ENCODE peak calls at places on chromosome 1, in six cellular contexts. G is mesenchymal stem cell, P is uterus, H is cardiac muscle cell, U is ascending aorta, D is NT2/D1. C is an unnamed sample. For H3K9me3 and H3K27me3, the result is how much of the 10 kb centered on the place peaks cover.

GRCh38 chr1:17925838-17926237 is 170.7 kb downstream of the ACTL8 start:
- DNase-seq in U (no peak), G (no peak), P (no peak), H (no peak), D (no peak), C (no peak)

GRCh38 chr1:105137543-105138444 is 1388.1 kb downstream of the AMY1C start:
- DNase-seq in P (no peak), H (no peak), U (no peak), G (peak), D (peak), C (peak)

GRCh38 chr1:23696335-23696989 is 4.9 kb downstream of the RPL11 start:
- DNase-seq in D (no peak), P (no peak), H (peak), G (no peak), U (no peak), C (no peak)

GRCh38 chr1:240258910-240259309 is 167.2 kb downstream of the FMN2 start:
- DNase-seq in H (no peak), P (no peak), D (no peak), G (no peak), U (no peak), C (peak)

GRCh38 chr1:156752843-156753486 is 1.5 kb upstream of the HDGF start:
- DNase-seq in G (peak), P (no peak), D (no peak), U (no peak), H (no peak), C (no peak)

GRCh38 chr1:20401405-20402010 is 84.5 kb downstream of the CAMK2N1 start:
- DNase-seq in D (no peak), P (no peak), G (no peak), U (no peak), H (no peak), C (no peak)

GRCh38 chr1:56060901-56061300 is 518.5 kb downstream of the PLPP3 start:
- DNase-seq in D (no peak), U (no peak), G (peak), P (no peak), H (no peak), C (peak)

GRCh38 chr1:168452329-168452728 is 91.5 kb downstream of the XCL2 start:
- DNase-seq in P (no peak), U (no peak), H (no peak), D (no peak), G (no peak), C (no peak)

GRCh38 chr1:207316622-207317510 is 4.6 kb upstream of the CD55 start:
- DNase-seq in G (peak), D (no peak), H (peak), U (no peak), P (no peak), C (no peak)

GRCh38 chr1:213876531-213876930 is 111.2 kb upstream of the PROX1 start:
- DNase-seq in G (no peak), D (peak), H (no peak), P (no peak), U (no peak), C (no peak)

GRCh38 chr1:26786437-26787380 is 1.0 kb upstream of the PIGV start:
- DNase-seq in U (peak), P (peak), H (peak), D (no peak), G (peak), C (peak)

GRCh38 chr1:21095918-21096426 is 80.7 kb downstream of the EIF4G3 start:
- DNase-seq in P (no peak), H (no peak), U (no peak), G (no peak), D (no peak), C (no peak)

GRCh38 chr1:94720091-94720793 is 99.9 kb upstream of the SLC44A3 start:
- DNase-seq in U (no peak), P (no peak), H (no peak), G (no peak), D (no peak), C (no peak)

DNA sequence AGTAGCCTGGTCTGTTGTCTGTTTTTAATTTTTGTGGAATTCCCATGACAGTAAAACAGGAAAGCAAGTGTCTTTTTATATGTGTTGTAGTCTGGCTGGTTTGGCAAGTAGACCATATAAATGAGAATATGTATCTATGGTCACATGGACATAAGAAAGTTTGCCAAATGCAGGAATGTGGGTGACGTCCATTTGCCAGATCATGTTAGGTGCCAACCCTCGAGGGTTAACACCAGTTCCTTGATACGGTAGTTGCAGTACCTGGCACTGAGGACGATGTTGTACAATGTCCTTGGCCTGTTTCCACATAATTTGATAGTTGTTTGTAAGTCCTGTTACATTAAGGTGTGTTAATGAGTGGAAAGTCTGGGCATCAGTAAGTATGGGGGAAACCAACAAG is 6.2 kb downstream of the DAP3 start:
- DNase-seq in U (no peak), H (peak), G (no peak), D (no peak), P (no peak), C (no peak)
- H3K9me3 ChIP-seq in U (under half), H (under half), G (under half), D (half or more), P (under half), C (under half)

GRCh38 chr1:203628997-203629508 is 2.4 kb downstream of the ATP2B4 start:
- DNase-seq in G (no peak), H (no peak), U (no peak), D (no peak), P (no peak), C (no peak)

GRCh38 chr1:203629509-203630082 is 3.0 kb downstream of the ATP2B4 start:
- DNase-seq in G (peak), H (peak), U (peak), P (peak), D (peak), C (peak)

GRCh38 chr1:203628185-203628996 is 1.8 kb downstream of the ATP2B4 start:
- DNase-seq in P (peak), U (peak), H (peak), G (peak), D (peak), C (peak)

GRCh38 chr1:203626910-203627246 is 246 bp downstream of the ATP2B4 start:
- DNase-seq in U (no peak), H (no peak), D (peak), P (no peak), G (no peak), C (no peak)

GRCh38 chr1:203627819-203628184 is 1.2 kb downstream of the ATP2B4 start:
- DNase-seq in H (peak), P (no peak), G (peak), D (no peak), U (peak), C (no peak)
- H3K4me3 ChIP-seq in H (peak), P (peak), G (peak), D (peak), U (peak), C (peak)

GRCh38 chr1:232317336-232317735 is 312.6 kb downstream of the SIPA1L2 start:
- DNase-seq in P (no peak), H (no peak), G (no peak), U (no peak), D (no peak), C (no peak)
- H3K27me3 ChIP-seq in P (under half), H (under half), G (under half), U (under half), D (under half), C (under half)

GRCh38 chr1:39733161-39733560 is 5.5 kb upstream of the PPIE start:
- DNase-seq in P (no peak), H (no peak), D (no peak), G (no peak), U (no peak), C (peak)
- H3K9me3 ChIP-seq in P (under half), H (under half), D (under half), G (under half), U (under half), C (under half)

DNA sequence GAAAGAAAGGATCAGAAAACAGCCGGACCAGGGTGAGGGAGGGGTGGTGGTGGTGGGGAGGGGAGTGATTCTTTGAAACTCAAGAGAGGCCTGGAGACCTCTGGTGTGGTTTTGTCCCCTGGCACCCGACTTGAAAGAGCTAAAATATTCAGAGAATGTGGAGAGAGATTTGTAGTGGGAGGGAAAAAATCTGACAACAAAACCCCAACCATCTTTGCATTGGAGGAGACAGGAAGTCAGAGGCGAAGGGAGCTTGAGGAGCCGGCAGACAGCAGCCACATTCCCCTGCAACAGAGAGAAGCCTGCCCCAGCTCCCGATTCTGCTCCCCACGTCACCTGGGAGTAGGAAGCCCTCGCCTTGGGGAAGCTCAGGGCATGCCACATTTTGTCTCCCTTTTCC is 85.0 kb downstream of the ITPKB start:
- DNase-seq in H (peak), G (peak), D (peak), P (no peak), U (no peak), C (no peak)
- H3K4me3 ChIP-seq in H (no peak), G (no peak), D (no peak), P (no peak), U (no peak), C (no peak)

C was measured in MG63.